ENCODE peak calls at places on chromosome 9, in nine cellular contexts. A, K, W, Y, L, Q, M, S and R are unnamed samples.
A peak's percentile ranks its signal among the peaks of the same experiment; 100 is the strongest.

GRCh38 chr9:137301086-137301947 is 754 bp downstream of the NRARP start:
- DNase-seq in A (no peak), K (peak; percentile 51), W (no peak), Y (peak; percentile 77), L (no peak), Q (peak; percentile 51), M (peak; percentile 64), S (peak; percentile 65), R (peak; percentile 58)

GRCh38 chr9:4397917-4398316 is 92.4 kb upstream of the SLC1A1 start:
- DNase-seq in A (no peak), K (no peak), W (no peak), Y (no peak), L (no peak), Q (no peak), M (no peak), S (peak; percentile 21), R (peak; percentile 36)

GRCh38 chr9:130570200-130570599 is 9.2 kb upstream of the FUBP3 start:
- DNase-seq in A (no peak), K (no peak), W (no peak), Y (no peak), L (no peak), Q (no peak), M (peak; percentile 45), S (peak; percentile 32), R (no peak)

GRCh38 chr9:110933350-110934001 is 104.8 kb downstream of the LPAR1 start:
- DNase-seq in A (no peak), K (no peak), W (no peak), Y (no peak), L (no peak), Q (no peak), M (no peak), S (no peak), R (no peak)

GRCh38 chr9:19675492-19675891 is 113.3 kb downstream of the SLC24A2 start:
- DNase-seq in A (no peak), K (no peak), W (no peak), Y (no peak), L (no peak), Q (no peak), M (no peak), S (no peak), R (no peak)

GRCh38 chr9:117697046-117697445 is 7.2 kb upstream of the TLR4 start:
- DNase-seq in A (no peak), K (no peak), W (no peak), Y (no peak), L (no peak), Q (no peak), M (no peak), S (no peak), R (no peak)

GRCh38 chr9:12503606-12504122 is 189.5 kb upstream of the TYRP1 start:
- DNase-seq in A (no peak), K (no peak), W (no peak), Y (no peak), L (no peak), Q (no peak), M (peak; percentile 14), S (no peak), R (no peak)

GRCh38 chr9:84343111-84343521 is 2.6 kb upstream of the SLC28A3 start:
- DNase-seq in A (no peak), K (no peak), W (no peak), Y (no peak), L (no peak), Q (no peak), M (peak; percentile 32), S (peak; percentile 32), R (no peak)

GRCh38 chr9:110095238-110095637 is 112.7 kb downstream of the C9orf152 start:
- DNase-seq in A (no peak), K (no peak), W (no peak), Y (no peak), L (no peak), Q (no peak), M (peak; percentile 88), S (no peak), R (no peak)